ENCODE peak calls at places on chromosomes 13 and 19, in seven cellular contexts. U, L, V, Y, F, I and E are unnamed samples.

GRCh38 chr13:108681986-108682562 is 52.7 kb downstream of the MYO16 start:
- DNase-seq in U (no peak), L (no peak), V (no peak), Y (no peak), F (no peak), I (peak), E (no peak)

GRCh38 chr19:17021793-17022590 is 4.6 kb downstream of the CPAMD8 start:
- DNase-seq in U (no peak), L (peak), V (peak), Y (peak), F (no peak), I (no peak), E (no peak)

GRCh38 chr13:111973186-111974064 is 93.5 kb upstream of the SOX1 start:
- DNase-seq in U (no peak), L (no peak), V (no peak), Y (no peak), F (no peak), I (no peak), E (no peak)

GRCh38 chr13:67726979-67727378 is 496.8 kb upstream of the PCDH9 start:
- DNase-seq in U (no peak), L (no peak), V (no peak), Y (no peak), F (peak), I (no peak), E (no peak)

GRCh38 chr19:13156968-13157882 is 7.0 kb downstream of the IER2 start:
- DNase-seq in U (peak), L (no peak), V (peak), Y (no peak), F (no peak), I (no peak), E (no peak)

GRCh38 chr19:56725829-56726424 is 54.4 kb upstream of the ZNF835 start:
- DNase-seq in U (no peak), L (no peak), V (no peak), Y (no peak), F (no peak), I (no peak), E (no peak)

GRCh38 chr19:45591004-45591637 is 6.5 kb upstream of the OPA3 start:
- DNase-seq in U (no peak), L (peak), V (no peak), Y (peak), F (peak), I (no peak), E (peak)

GRCh38 chr19:16085115-16085514 is 8.8 kb downstream of the TPM4 start:
- DNase-seq in U (no peak), L (peak), V (no peak), Y (peak), F (no peak), I (no peak), E (no peak)

GRCh38 chr13:113527272-113527958 is 36.9 kb upstream of the DCUN1D2 start:
- DNase-seq in U (no peak), L (no peak), V (no peak), Y (no peak), F (no peak), I (no peak), E (no peak)

GRCh38 chr19:35073516-35073915 is 32.0 kb downstream of the HPN start:
- DNase-seq in U (no peak), L (no peak), V (no peak), Y (no peak), F (no peak), I (no peak), E (no peak)

GRCh38 chr13:27147530-27148170 is 24.0 kb downstream of the USP12 start:
- DNase-seq in U (peak), L (no peak), V (no peak), Y (peak), F (no peak), I (peak), E (peak)

GRCh38 chr13:99135591-99135990 is 65.1 kb upstream of the UBAC2 start:
- DNase-seq in U (no peak), L (peak), V (no peak), Y (no peak), F (no peak), I (no peak), E (no peak)

GRCh38 chr19:21098291-21098690 is 16.3 kb downstream of the ZNF714 start:
- DNase-seq in U (no peak), L (no peak), V (no peak), Y (no peak), F (no peak), I (no peak), E (no peak)

GRCh38 chr19:46963093-46963734 is 56.4 kb upstream of the NPAS1 start:
- DNase-seq in U (no peak), L (no peak), V (peak), Y (peak), F (no peak), I (peak), E (peak)

GRCh38 chr19:28920269-28921066 is 292.5 kb downstream of the UQCRFS1 start:
- DNase-seq in U (no peak), L (no peak), V (no peak), Y (no peak), F (no peak), I (no peak), E (no peak)

GRCh38 chr19:5822181-5822844 is 17.2 kb downstream of the FUT6 start:
- DNase-seq in U (no peak), L (no peak), V (no peak), Y (no peak), F (no peak), I (no peak), E (no peak)
- TF ChIP-seq CTCF in U (no peak), L (no peak), V (no peak), Y (no peak), F (no peak), I (no peak), E (no peak)

GRCh38 chr13:62324842-62325241 is 909.2 kb upstream of the PCDH20 start:
- DNase-seq in U (no peak), L (no peak), V (no peak), Y (no peak), F (no peak), I (no peak), E (no peak)

GRCh38 chr13:62320731-62321130 is 905.1 kb upstream of the PCDH20 start:
- DNase-seq in U (no peak), L (no peak), V (no peak), Y (no peak), F (no peak), I (no peak), E (no peak)

GRCh38 chr13:62321895-62322294 is 906.2 kb upstream of the PCDH20 start:
- DNase-seq in U (no peak), L (no peak), V (no peak), Y (no peak), F (no peak), I (no peak), E (no peak)

GRCh38 chr13:62321139-62321538 is 905.5 kb upstream of the PCDH20 start:
- DNase-seq in U (no peak), L (no peak), V (no peak), Y (no peak), F (no peak), I (no peak), E (no peak)

DNA sequence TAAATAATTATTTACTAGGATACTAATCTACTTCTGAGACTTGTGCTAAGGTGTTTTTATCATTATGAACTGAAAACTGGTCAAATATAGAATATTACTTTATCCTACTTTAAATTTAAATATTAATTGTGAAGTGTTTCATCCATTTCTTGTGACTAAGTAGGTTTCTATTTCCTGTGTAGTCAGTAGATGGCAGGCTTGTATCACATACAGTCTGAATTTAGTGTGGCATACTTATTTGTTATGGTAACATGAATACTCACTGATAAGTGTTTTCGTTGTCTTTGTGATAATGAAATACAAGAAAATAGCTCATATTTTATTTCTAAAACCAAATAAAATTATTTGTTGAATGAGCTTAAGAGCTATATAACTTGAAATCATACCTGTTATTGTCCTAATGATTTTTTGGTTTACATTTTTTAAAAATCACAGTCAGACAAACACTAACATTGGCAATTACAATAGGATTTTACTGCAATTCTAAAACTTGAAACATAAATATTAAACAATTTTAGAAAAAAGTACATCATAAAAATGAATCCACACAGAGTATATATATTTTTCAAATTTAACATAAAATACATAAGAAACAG is 904.6 kb upstream of the PCDH20 start:
- DNase-seq in U (peak), L (no peak), V (peak), Y (peak), F (peak), I (peak), E (peak)
- TF ChIP-seq CTCF in U (peak), L (peak), V (peak), Y (peak), F (peak), I (peak), E (peak)

GRCh38 chr13:24008679-24009078 is 111.4 kb upstream of the C1QTNF9B start:
- DNase-seq in U (no peak), L (no peak), V (peak), Y (peak), F (no peak), I (peak), E (no peak)

GRCh38 chr13:24016046-24016445 is 118.7 kb upstream of the C1QTNF9B start:
- DNase-seq in U (no peak), L (no peak), V (no peak), Y (no peak), F (no peak), I (no peak), E (no peak)

GRCh38 chr13:24011266-24011665 is 114.0 kb upstream of the C1QTNF9B start:
- DNase-seq in U (no peak), L (no peak), V (no peak), Y (no peak), F (no peak), I (no peak), E (no peak)

GRCh38 chr13:24013189-24013588 is 115.9 kb upstream of the C1QTNF9B start:
- DNase-seq in U (no peak), L (no peak), V (no peak), Y (no peak), F (no peak), I (no peak), E (no peak)

DNA sequence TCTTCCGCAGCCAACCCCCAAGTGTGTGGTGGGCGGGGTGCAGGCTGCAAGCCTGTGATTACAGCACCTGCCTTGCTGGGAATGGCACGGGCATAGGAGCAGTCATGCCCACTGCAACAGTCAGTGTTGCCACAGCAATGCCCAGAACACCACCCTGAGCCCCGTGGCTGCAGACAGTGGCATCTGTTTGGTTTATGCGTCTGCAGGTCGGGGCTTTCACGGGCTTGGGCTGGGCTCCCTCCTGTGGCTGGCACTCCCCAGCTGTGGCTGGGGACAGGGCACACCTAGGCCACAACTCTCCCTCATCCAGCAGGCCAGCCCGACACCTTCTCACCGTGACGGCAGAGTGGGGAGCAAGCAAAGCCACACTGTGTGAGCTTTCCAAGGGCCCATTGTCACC is 115.3 kb upstream of the C1QTNF9B start:
- DNase-seq in U (no peak), L (no peak), V (no peak), Y (no peak), F (no peak), I (no peak), E (no peak)
- TF ChIP-seq CTCF in U (no peak), L (no peak), V (no peak), Y (no peak), F (no peak), I (no peak), E (no peak)

GRCh38 chr19:38143847-38144246 is 80.2 kb downstream of the DPF1 start:
- DNase-seq in U (no peak), L (no peak), V (no peak), Y (no peak), F (no peak), I (no peak), E (no peak)
- TF ChIP-seq CTCF in U (peak), L (no peak), V (peak), Y (no peak), F (peak), I (no peak), E (peak)